ENCODE peak calls at places on chromosomes 12 and 14, in ten cellular contexts. One of them, this sample, is unnamed.

GRCh38 chr14:102182190-102182589 is 42.5 kb downstream of the WDR20 start:
- DNase-seq in progenitor cell of endocrine pancreas: no peak
- DNase-seq in psoas muscle: no peak
- DNase-seq in mesothelial cell of epicardium: no peak
- DNase-seq in foreskin keratinocyte: peak
- DNase-seq in RWPE2: no peak
- DNase-seq in heart left ventricle: no peak
- DNase-seq in natural killer cell: no peak
- DNase-seq in AG09319: no peak
- DNase-seq in omental fat pad: no peak
- DNase-seq in this sample: no peak

GRCh38 chr12:94429633-94430032 is 30.0 kb downstream of the CEP83 start:
- DNase-seq in progenitor cell of endocrine pancreas: no peak
- DNase-seq in psoas muscle: no peak
- DNase-seq in mesothelial cell of epicardium: no peak
- DNase-seq in foreskin keratinocyte: no peak
- DNase-seq in RWPE2: no peak
- DNase-seq in heart left ventricle: no peak
- DNase-seq in natural killer cell: no peak
- DNase-seq in AG09319: no peak
- DNase-seq in omental fat pad: no peak
- DNase-seq in this sample: no peak

GRCh38 chr14:34619399-34619920 is 10.5 kb downstream of the SNX6 start:
- DNase-seq in progenitor cell of endocrine pancreas: no peak
- DNase-seq in psoas muscle: no peak
- DNase-seq in mesothelial cell of epicardium: no peak
- DNase-seq in foreskin keratinocyte: no peak
- DNase-seq in RWPE2: no peak
- DNase-seq in heart left ventricle: no peak
- DNase-seq in natural killer cell: no peak
- DNase-seq in AG09319: no peak
- DNase-seq in omental fat pad: no peak
- DNase-seq in this sample: no peak

GRCh38 chr14:100022772-100023451 is 42.3 kb upstream of the EVL start:
- DNase-seq in progenitor cell of endocrine pancreas: no peak
- DNase-seq in psoas muscle: peak
- DNase-seq in mesothelial cell of epicardium: no peak
- DNase-seq in foreskin keratinocyte: peak
- DNase-seq in RWPE2: no peak
- DNase-seq in heart left ventricle: peak
- DNase-seq in natural killer cell: no peak
- DNase-seq in AG09319: no peak
- DNase-seq in omental fat pad: no peak
- DNase-seq in this sample: no peak

GRCh38 chr12:124655317-124656213 is 88.2 kb upstream of the NCOR2 start:
- DNase-seq in progenitor cell of endocrine pancreas: no peak
- DNase-seq in psoas muscle: peak
- DNase-seq in mesothelial cell of epicardium: peak
- DNase-seq in foreskin keratinocyte: no peak
- DNase-seq in RWPE2: no peak
- DNase-seq in heart left ventricle: peak
- DNase-seq in natural killer cell: no peak
- DNase-seq in AG09319: peak
- DNase-seq in omental fat pad: peak
- DNase-seq in this sample: peak

GRCh38 chr14:76767681-76768055 is 6.4 kb downstream of the VASH1 start:
- DNase-seq in progenitor cell of endocrine pancreas: no peak
- DNase-seq in psoas muscle: no peak
- DNase-seq in mesothelial cell of epicardium: no peak
- DNase-seq in foreskin keratinocyte: no peak
- DNase-seq in RWPE2: peak
- DNase-seq in heart left ventricle: peak
- DNase-seq in natural killer cell: no peak
- DNase-seq in AG09319: no peak
- DNase-seq in omental fat pad: no peak
- DNase-seq in this sample: no peak

GRCh38 chr14:100321473-100322137 is 1.5 kb upstream of the SLC25A47 start:
- DNase-seq in progenitor cell of endocrine pancreas: no peak
- DNase-seq in psoas muscle: no peak
- DNase-seq in mesothelial cell of epicardium: no peak
- DNase-seq in foreskin keratinocyte: no peak
- DNase-seq in RWPE2: no peak
- DNase-seq in heart left ventricle: no peak
- DNase-seq in natural killer cell: no peak
- DNase-seq in AG09319: no peak
- DNase-seq in omental fat pad: no peak
- DNase-seq in this sample: no peak

GRCh38 chr12:87430444-87430843 is 598.8 kb downstream of the C12orf50 start:
- DNase-seq in progenitor cell of endocrine pancreas: no peak
- DNase-seq in psoas muscle: no peak
- DNase-seq in mesothelial cell of epicardium: no peak
- DNase-seq in foreskin keratinocyte: peak
- DNase-seq in RWPE2: no peak
- DNase-seq in heart left ventricle: no peak
- DNase-seq in natural killer cell: no peak
- DNase-seq in AG09319: no peak
- DNase-seq in omental fat pad: no peak
- DNase-seq in this sample: no peak

GRCh38 chr12:50642755-50643154 is 121.1 kb upstream of the ATF1 start:
- DNase-seq in progenitor cell of endocrine pancreas: no peak
- DNase-seq in psoas muscle: no peak
- DNase-seq in mesothelial cell of epicardium: no peak
- DNase-seq in foreskin keratinocyte: peak
- DNase-seq in RWPE2: peak
- DNase-seq in heart left ventricle: no peak
- DNase-seq in natural killer cell: no peak
- DNase-seq in AG09319: no peak
- DNase-seq in omental fat pad: no peak
- DNase-seq in this sample: no peak

GRCh38 chr12:89183985-89184435 is 168.3 kb downstream of the DUSP6 start:
- DNase-seq in progenitor cell of endocrine pancreas: no peak
- DNase-seq in psoas muscle: peak
- DNase-seq in mesothelial cell of epicardium: no peak
- DNase-seq in foreskin keratinocyte: peak
- DNase-seq in RWPE2: no peak
- DNase-seq in heart left ventricle: peak
- DNase-seq in natural killer cell: no peak
- DNase-seq in AG09319: peak
- DNase-seq in omental fat pad: peak
- DNase-seq in this sample: no peak

DNA sequence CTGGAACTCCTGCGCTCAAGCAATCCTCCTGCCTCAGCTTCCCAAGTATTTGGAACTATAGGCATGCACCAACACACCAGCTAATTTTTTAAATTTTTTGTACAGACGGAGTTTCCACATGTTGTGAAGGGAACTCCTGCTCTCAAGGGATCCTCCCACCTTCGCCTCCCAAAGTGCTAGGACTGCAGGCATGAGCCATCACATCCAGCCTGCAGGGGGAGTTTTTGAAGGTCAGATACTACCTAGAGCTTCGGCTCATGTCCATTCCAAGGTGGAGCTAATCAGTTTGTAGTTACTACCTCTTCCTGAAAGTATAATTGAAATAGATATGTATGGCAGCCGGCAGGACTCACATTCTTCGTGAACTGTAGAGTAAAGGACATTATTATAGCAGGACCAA is 3.7 kb upstream of the TAS2R19 start:
- DNase-seq in progenitor cell of endocrine pancreas: no peak
- DNase-seq in psoas muscle: no peak
- DNase-seq in mesothelial cell of epicardium: no peak
- DNase-seq in foreskin keratinocyte: no peak
- DNase-seq in RWPE2: no peak
- DNase-seq in heart left ventricle: no peak
- DNase-seq in natural killer cell: no peak
- DNase-seq in AG09319: no peak
- DNase-seq in omental fat pad: no peak
- DNase-seq in this sample: no peak
- TF ChIP-seq CTCF in progenitor cell of endocrine pancreas: no peak
- TF ChIP-seq CTCF in psoas muscle: no peak
- TF ChIP-seq CTCF in mesothelial cell of epicardium: no peak
- TF ChIP-seq CTCF in foreskin keratinocyte: peak
- TF ChIP-seq CTCF in RWPE2: no peak
- TF ChIP-seq CTCF in heart left ventricle: no peak
- TF ChIP-seq CTCF in natural killer cell: no peak
- TF ChIP-seq CTCF in AG09319: no peak
- TF ChIP-seq CTCF in omental fat pad: no peak
- TF ChIP-seq CTCF in this sample: no peak

GRCh38 chr14:55131782-55132181 is 2.7 kb downstream of the LGALS3 start:
- DNase-seq in progenitor cell of endocrine pancreas: no peak
- DNase-seq in psoas muscle: no peak
- DNase-seq in mesothelial cell of epicardium: no peak
- DNase-seq in foreskin keratinocyte: peak
- DNase-seq in RWPE2: no peak
- DNase-seq in heart left ventricle: peak
- DNase-seq in natural killer cell: no peak
- DNase-seq in AG09319: no peak
- DNase-seq in omental fat pad: no peak
- DNase-seq in this sample: no peak

GRCh38 chr14:55136868-55137785 is 8.1 kb downstream of the LGALS3 start:
- DNase-seq in progenitor cell of endocrine pancreas: no peak
- DNase-seq in psoas muscle: peak
- DNase-seq in mesothelial cell of epicardium: no peak
- DNase-seq in foreskin keratinocyte: no peak
- DNase-seq in RWPE2: no peak
- DNase-seq in heart left ventricle: peak
- DNase-seq in natural killer cell: no peak
- DNase-seq in AG09319: peak
- DNase-seq in omental fat pad: no peak
- DNase-seq in this sample: no peak

GRCh38 chr14:55136241-55136640 is 7.2 kb downstream of the LGALS3 start:
- DNase-seq in progenitor cell of endocrine pancreas: no peak
- DNase-seq in psoas muscle: no peak
- DNase-seq in mesothelial cell of epicardium: no peak
- DNase-seq in foreskin keratinocyte: peak
- DNase-seq in RWPE2: no peak
- DNase-seq in heart left ventricle: no peak
- DNase-seq in natural killer cell: no peak
- DNase-seq in AG09319: no peak
- DNase-seq in omental fat pad: no peak
- DNase-seq in this sample: no peak

GRCh38 chr14:55130194-55130550 is 1.1 kb downstream of the LGALS3 start:
- DNase-seq in progenitor cell of endocrine pancreas: no peak
- DNase-seq in psoas muscle: no peak
- DNase-seq in mesothelial cell of epicardium: no peak
- DNase-seq in foreskin keratinocyte: peak
- DNase-seq in RWPE2: no peak
- DNase-seq in heart left ventricle: no peak
- DNase-seq in natural killer cell: no peak
- DNase-seq in AG09319: no peak
- DNase-seq in omental fat pad: no peak
- DNase-seq in this sample: no peak

GRCh38 chr14:55133416-55133815 is 4.4 kb downstream of the LGALS3 start:
- DNase-seq in progenitor cell of endocrine pancreas: no peak
- DNase-seq in psoas muscle: no peak
- DNase-seq in mesothelial cell of epicardium: no peak
- DNase-seq in foreskin keratinocyte: no peak
- DNase-seq in RWPE2: no peak
- DNase-seq in heart left ventricle: no peak
- DNase-seq in natural killer cell: no peak
- DNase-seq in AG09319: no peak
- DNase-seq in omental fat pad: no peak
- DNase-seq in this sample: no peak
- TF ChIP-seq CTCF in progenitor cell of endocrine pancreas: peak
- TF ChIP-seq CTCF in psoas muscle: peak
- TF ChIP-seq CTCF in mesothelial cell of epicardium: no peak
- TF ChIP-seq CTCF in foreskin keratinocyte: peak
- TF ChIP-seq CTCF in RWPE2: no peak
- TF ChIP-seq CTCF in heart left ventricle: peak
- TF ChIP-seq CTCF in natural killer cell: no peak
- TF ChIP-seq CTCF in AG09319: no peak
- TF ChIP-seq CTCF in omental fat pad: no peak
- TF ChIP-seq CTCF in this sample: peak

GRCh38 chr12:70823182-70823976 is 97.2 kb downstream of the PTPRR start:
- DNase-seq in progenitor cell of endocrine pancreas: no peak
- DNase-seq in psoas muscle: no peak
- DNase-seq in mesothelial cell of epicardium: no peak
- DNase-seq in foreskin keratinocyte: no peak
- DNase-seq in RWPE2: no peak
- DNase-seq in heart left ventricle: no peak
- DNase-seq in natural killer cell: no peak
- DNase-seq in AG09319: no peak
- DNase-seq in omental fat pad: no peak
- DNase-seq in this sample: no peak
- TF ChIP-seq CTCF in progenitor cell of endocrine pancreas: no peak
- TF ChIP-seq CTCF in psoas muscle: no peak
- TF ChIP-seq CTCF in mesothelial cell of epicardium: no peak
- TF ChIP-seq CTCF in foreskin keratinocyte: peak
- TF ChIP-seq CTCF in RWPE2: no peak
- TF ChIP-seq CTCF in heart left ventricle: no peak
- TF ChIP-seq CTCF in natural killer cell: no peak
- TF ChIP-seq CTCF in AG09319: no peak
- TF ChIP-seq CTCF in omental fat pad: no peak
- TF ChIP-seq CTCF in this sample: no peak

GRCh38 chr14:32574269-32574668 is 245.2 kb downstream of the AKAP6 start:
- DNase-seq in progenitor cell of endocrine pancreas: no peak
- DNase-seq in psoas muscle: no peak
- DNase-seq in mesothelial cell of epicardium: no peak
- DNase-seq in foreskin keratinocyte: no peak
- DNase-seq in RWPE2: no peak
- DNase-seq in heart left ventricle: no peak
- DNase-seq in natural killer cell: no peak
- DNase-seq in AG09319: no peak
- DNase-seq in omental fat pad: no peak
- DNase-seq in this sample: no peak

GRCh38 chr14:32571551-32571950 is 242.5 kb downstream of the AKAP6 start:
- DNase-seq in progenitor cell of endocrine pancreas: no peak
- DNase-seq in psoas muscle: no peak
- DNase-seq in mesothelial cell of epicardium: no peak
- DNase-seq in foreskin keratinocyte: no peak
- DNase-seq in RWPE2: no peak
- DNase-seq in heart left ventricle: no peak
- DNase-seq in natural killer cell: no peak
- DNase-seq in AG09319: no peak
- DNase-seq in omental fat pad: no peak
- DNase-seq in this sample: no peak

GRCh38 chr14:32572867-32573149 is 243.7 kb downstream of the AKAP6 start:
- DNase-seq in progenitor cell of endocrine pancreas: no peak
- DNase-seq in psoas muscle: no peak
- DNase-seq in mesothelial cell of epicardium: no peak
- DNase-seq in foreskin keratinocyte: no peak
- DNase-seq in RWPE2: no peak
- DNase-seq in heart left ventricle: no peak
- DNase-seq in natural killer cell: no peak
- DNase-seq in AG09319: no peak
- DNase-seq in omental fat pad: no peak
- DNase-seq in this sample: no peak

GRCh38 chr14:32576088-32576795 is 247.1 kb downstream of the AKAP6 start:
- DNase-seq in progenitor cell of endocrine pancreas: peak
- DNase-seq in psoas muscle: no peak
- DNase-seq in mesothelial cell of epicardium: peak
- DNase-seq in foreskin keratinocyte: peak
- DNase-seq in RWPE2: no peak
- DNase-seq in heart left ventricle: no peak
- DNase-seq in natural killer cell: no peak
- DNase-seq in AG09319: peak
- DNase-seq in omental fat pad: no peak
- DNase-seq in this sample: peak

GRCh38 chr14:32571995-32572866 is 243.1 kb downstream of the AKAP6 start:
- DNase-seq in progenitor cell of endocrine pancreas: no peak
- DNase-seq in psoas muscle: no peak
- DNase-seq in mesothelial cell of epicardium: no peak
- DNase-seq in foreskin keratinocyte: no peak
- DNase-seq in RWPE2: no peak
- DNase-seq in heart left ventricle: no peak
- DNase-seq in natural killer cell: no peak
- DNase-seq in AG09319: no peak
- DNase-seq in omental fat pad: no peak
- DNase-seq in this sample: no peak
- TF ChIP-seq CTCF in progenitor cell of endocrine pancreas: no peak
- TF ChIP-seq CTCF in psoas muscle: no peak
- TF ChIP-seq CTCF in mesothelial cell of epicardium: no peak
- TF ChIP-seq CTCF in foreskin keratinocyte: no peak
- TF ChIP-seq CTCF in RWPE2: no peak
- TF ChIP-seq CTCF in heart left ventricle: no peak
- TF ChIP-seq CTCF in natural killer cell: no peak
- TF ChIP-seq CTCF in AG09319: no peak
- TF ChIP-seq CTCF in omental fat pad: no peak
- TF ChIP-seq CTCF in this sample: no peak

This sample was measured in neural crest cell.